ENCODE peak calls at places on chromosomes 11 and 22, in eight cellular contexts. One of them, this sample, is unnamed.

GRCh38 chr11:75759832-75760231 is 8.7 kb upstream of the DGAT2 start:
- DNase-seq in gastrocnemius medialis: no peak
- DNase-seq in CD4-positive, alpha-beta T cell: no peak
- DNase-seq in activated CD8-positive, alpha-beta memory T cell treated with anti-CD3 and anti-CD28 coated beads for 48 hours: no peak
- DNase-seq in iris pigment epithelial cell: no peak
- DNase-seq in ureter: no peak
- DNase-seq in SW480: no peak
- DNase-seq in mammary epithelial cell: no peak
- DNase-seq in this sample: no peak

GRCh38 chr22:25076281-25076680 is 123.4 kb upstream of the CRYBB3 start:
- DNase-seq in gastrocnemius medialis: no peak
- DNase-seq in CD4-positive, alpha-beta T cell: no peak
- DNase-seq in activated CD8-positive, alpha-beta memory T cell treated with anti-CD3 and anti-CD28 coated beads for 48 hours: no peak
- DNase-seq in iris pigment epithelial cell: no peak
- DNase-seq in ureter: no peak
- DNase-seq in SW480: no peak
- DNase-seq in mammary epithelial cell: no peak
- DNase-seq in this sample: peak; percentile 87

GRCh38 chr11:7551571-7551970 is 37.8 kb downstream of the PPFIBP2 start:
- DNase-seq in gastrocnemius medialis: no peak
- DNase-seq in CD4-positive, alpha-beta T cell: no peak
- DNase-seq in activated CD8-positive, alpha-beta memory T cell treated with anti-CD3 and anti-CD28 coated beads for 48 hours: no peak
- DNase-seq in iris pigment epithelial cell: peak; percentile 82
- DNase-seq in ureter: no peak
- DNase-seq in SW480: no peak
- DNase-seq in mammary epithelial cell: peak; percentile 35
- DNase-seq in this sample: no peak

GRCh38 chr11:69601346-69601975 is 39.5 kb upstream of the CCND1 start:
- DNase-seq in gastrocnemius medialis: no peak
- DNase-seq in CD4-positive, alpha-beta T cell: no peak
- DNase-seq in activated CD8-positive, alpha-beta memory T cell treated with anti-CD3 and anti-CD28 coated beads for 48 hours: no peak
- DNase-seq in iris pigment epithelial cell: no peak
- DNase-seq in ureter: no peak
- DNase-seq in SW480: no peak
- DNase-seq in mammary epithelial cell: no peak
- DNase-seq in this sample: no peak

GRCh38 chr11:70497536-70498075 is 99.3 kb downstream of the CTTN start:
- DNase-seq in gastrocnemius medialis: no peak
- DNase-seq in CD4-positive, alpha-beta T cell: no peak
- DNase-seq in activated CD8-positive, alpha-beta memory T cell treated with anti-CD3 and anti-CD28 coated beads for 48 hours: no peak
- DNase-seq in iris pigment epithelial cell: no peak
- DNase-seq in ureter: no peak
- DNase-seq in SW480: no peak
- DNase-seq in mammary epithelial cell: no peak
- DNase-seq in this sample: no peak

GRCh38 chr11:70502677-70503076 is 104.3 kb downstream of the CTTN start:
- DNase-seq in gastrocnemius medialis: no peak
- DNase-seq in CD4-positive, alpha-beta T cell: no peak
- DNase-seq in activated CD8-positive, alpha-beta memory T cell treated with anti-CD3 and anti-CD28 coated beads for 48 hours: no peak
- DNase-seq in iris pigment epithelial cell: no peak
- DNase-seq in ureter: no peak
- DNase-seq in SW480: peak; percentile 59
- DNase-seq in mammary epithelial cell: no peak
- DNase-seq in this sample: no peak

GRCh38 chr11:77198440-77198849 is 70.4 kb downstream of the MYO7A start:
- DNase-seq in gastrocnemius medialis: no peak
- DNase-seq in CD4-positive, alpha-beta T cell: no peak
- DNase-seq in activated CD8-positive, alpha-beta memory T cell treated with anti-CD3 and anti-CD28 coated beads for 48 hours: no peak
- DNase-seq in iris pigment epithelial cell: peak; percentile 12
- DNase-seq in ureter: no peak
- DNase-seq in SW480: no peak
- DNase-seq in mammary epithelial cell: no peak
- DNase-seq in this sample: no peak

GRCh38 chr11:129881570-129882170 is 13.7 kb downstream of the NFRKB start:
- DNase-seq in gastrocnemius medialis: no peak
- DNase-seq in CD4-positive, alpha-beta T cell: peak; percentile 41
- DNase-seq in activated CD8-positive, alpha-beta memory T cell treated with anti-CD3 and anti-CD28 coated beads for 48 hours: no peak
- DNase-seq in iris pigment epithelial cell: peak; percentile 37
- DNase-seq in ureter: no peak
- DNase-seq in SW480: no peak
- DNase-seq in mammary epithelial cell: peak; percentile 17
- DNase-seq in this sample: peak; percentile 52

GRCh38 chr11:2109541-2110019 is 29.6 kb downstream of the IGF2 start:
- DNase-seq in gastrocnemius medialis: no peak
- DNase-seq in CD4-positive, alpha-beta T cell: no peak
- DNase-seq in activated CD8-positive, alpha-beta memory T cell treated with anti-CD3 and anti-CD28 coated beads for 48 hours: no peak
- DNase-seq in iris pigment epithelial cell: peak; percentile 41
- DNase-seq in ureter: no peak
- DNase-seq in SW480: no peak
- DNase-seq in mammary epithelial cell: no peak
- DNase-seq in this sample: no peak

GRCh38 chr22:44145544-44145943 is 35.2 kb upstream of the PARVG start:
- DNase-seq in gastrocnemius medialis: no peak
- DNase-seq in CD4-positive, alpha-beta T cell: no peak
- DNase-seq in activated CD8-positive, alpha-beta memory T cell treated with anti-CD3 and anti-CD28 coated beads for 48 hours: no peak
- DNase-seq in iris pigment epithelial cell: no peak
- DNase-seq in ureter: no peak
- DNase-seq in SW480: no peak
- DNase-seq in mammary epithelial cell: no peak
- DNase-seq in this sample: no peak

GRCh38 chr11:115415939-115416338 is 88.3 kb downstream of the CADM1 start:
- DNase-seq in gastrocnemius medialis: no peak
- DNase-seq in CD4-positive, alpha-beta T cell: no peak
- DNase-seq in activated CD8-positive, alpha-beta memory T cell treated with anti-CD3 and anti-CD28 coated beads for 48 hours: no peak
- DNase-seq in iris pigment epithelial cell: no peak
- DNase-seq in ureter: no peak
- DNase-seq in SW480: no peak
- DNase-seq in mammary epithelial cell: no peak
- DNase-seq in this sample: no peak

GRCh38 chr11:46237248-46238077 is 40.0 kb upstream of the CREB3L1 start:
- DNase-seq in gastrocnemius medialis: no peak
- DNase-seq in CD4-positive, alpha-beta T cell: peak; percentile 15
- DNase-seq in activated CD8-positive, alpha-beta memory T cell treated with anti-CD3 and anti-CD28 coated beads for 48 hours: peak; percentile 34
- DNase-seq in iris pigment epithelial cell: peak; percentile 91
- DNase-seq in ureter: peak; percentile 68
- DNase-seq in SW480: peak; percentile 80
- DNase-seq in mammary epithelial cell: peak; percentile 79
- DNase-seq in this sample: peak; percentile 37